ENCODE peak calls at places on chromosomes 5 and 9, in nine cellular contexts. V, Y, A, N, K, B, I, U and Q are unnamed samples. For H3K27me3, the result is how much of the 10 kb centered on the place peaks cover.

GRCh38 chr5:137666109-137666850 is 69.6 kb downstream of the KLHL3 start:
- DNase-seq in V (no peak), Y (no peak), A (peak), N (no peak), K (no peak), B (peak), I (peak), U (peak), Q (peak)

GRCh38 chr5:44387911-44388310 is 1.3 kb downstream of the FGF10 start:
- DNase-seq in V (no peak), Y (no peak), A (no peak), N (no peak), K (no peak), B (no peak), I (no peak), U (no peak), Q (no peak)

GRCh38 chr5:167208911-167209310 is 1082.5 kb upstream of the WWC1 start:
- DNase-seq in V (no peak), Y (no peak), A (no peak), N (no peak), K (no peak), B (no peak), I (peak), U (no peak), Q (no peak)

GRCh38 chr9:88425538-88425950 is 37.3 kb downstream of the SPIN1 start:
- DNase-seq in V (no peak), Y (no peak), A (no peak), N (no peak), K (no peak), B (no peak), I (no peak), U (no peak), Q (no peak)

GRCh38 chr9:28073278-28073677 is 500.0 kb upstream of the C9orf72 start:
- DNase-seq in V (no peak), Y (no peak), A (no peak), N (peak), K (no peak), B (peak), I (no peak), U (peak), Q (peak)

GRCh38 chr9:81028504-81028903 is 660.8 kb downstream of the TLE1 start:
- DNase-seq in V (peak), Y (no peak), A (no peak), N (peak), K (no peak), B (no peak), I (peak), U (no peak), Q (peak)

GRCh38 chr5:16690243-16690839 is 73.5 kb upstream of the RETREG1 start:
- DNase-seq in V (no peak), Y (no peak), A (no peak), N (peak), K (no peak), B (no peak), I (no peak), U (peak), Q (no peak)

GRCh38 chr5:149153193-149153750 is 12.0 kb downstream of the ABLIM3 start:
- DNase-seq in V (no peak), Y (no peak), A (no peak), N (no peak), K (no peak), B (no peak), I (no peak), U (no peak), Q (no peak)

GRCh38 chr9:137317979-137318511 is 16.0 kb upstream of the NRARP start:
- DNase-seq in V (no peak), Y (no peak), A (no peak), N (no peak), K (no peak), B (peak), I (no peak), U (no peak), Q (no peak)

GRCh38 chr5:96347502-96348292 is 85.4 kb downstream of the PCSK1 start:
- DNase-seq in V (no peak), Y (no peak), A (no peak), N (no peak), K (no peak), B (no peak), I (no peak), U (no peak), Q (no peak)

GRCh38 chr5:134547579-134547978 is 22.1 kb downstream of the JADE2 start:
- DNase-seq in V (peak), Y (no peak), A (no peak), N (no peak), K (no peak), B (peak), I (no peak), U (no peak), Q (no peak)

GRCh38 chr9:126233913-126234525 is 92.6 kb upstream of the MVB12B start:
- DNase-seq in V (no peak), Y (no peak), A (no peak), N (no peak), K (no peak), B (no peak), I (no peak), U (no peak), Q (no peak)

GRCh38 chr9:126232461-126232860 is 94.2 kb upstream of the MVB12B start:
- DNase-seq in V (no peak), Y (no peak), A (no peak), N (no peak), K (no peak), B (no peak), I (no peak), U (no peak), Q (no peak)

GRCh38 chr9:126234681-126235349 is 91.8 kb upstream of the MVB12B start:
- DNase-seq in V (no peak), Y (no peak), A (no peak), N (no peak), K (no peak), B (no peak), I (no peak), U (no peak), Q (no peak)

GRCh38 chr9:126235350-126235740 is 91.3 kb upstream of the MVB12B start:
- DNase-seq in V (no peak), Y (no peak), A (no peak), N (no peak), K (no peak), B (no peak), I (no peak), U (no peak), Q (no peak)

DNA sequence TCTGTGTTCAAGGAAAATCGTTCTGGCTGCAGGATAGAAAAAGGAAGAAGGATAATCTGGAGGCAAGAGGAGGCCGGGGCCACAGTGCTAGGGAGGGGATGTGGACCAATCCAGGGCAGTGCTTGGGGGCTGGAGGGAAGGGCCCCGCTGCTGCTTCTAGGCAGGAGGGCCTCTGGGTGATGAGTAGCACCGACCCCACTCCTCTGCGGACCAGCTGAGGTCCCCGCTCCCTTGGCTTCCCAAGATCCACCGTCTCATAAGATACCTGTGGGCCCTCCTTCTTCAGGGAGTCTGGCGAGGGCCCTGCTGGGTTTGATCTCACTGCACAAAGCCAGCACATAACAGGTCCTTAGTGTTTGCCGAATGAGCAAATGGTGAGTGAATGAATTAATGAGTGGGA is 93.5 kb upstream of the MVB12B start:
- DNase-seq in V (no peak), Y (no peak), A (no peak), N (no peak), K (no peak), B (no peak), I (no peak), U (no peak), Q (no peak)
- TF ChIP-seq CTCF in V (no peak), Y (no peak), A (no peak), N (no peak), K (no peak), B (no peak), I (no peak), U (no peak), Q (no peak)

DNA sequence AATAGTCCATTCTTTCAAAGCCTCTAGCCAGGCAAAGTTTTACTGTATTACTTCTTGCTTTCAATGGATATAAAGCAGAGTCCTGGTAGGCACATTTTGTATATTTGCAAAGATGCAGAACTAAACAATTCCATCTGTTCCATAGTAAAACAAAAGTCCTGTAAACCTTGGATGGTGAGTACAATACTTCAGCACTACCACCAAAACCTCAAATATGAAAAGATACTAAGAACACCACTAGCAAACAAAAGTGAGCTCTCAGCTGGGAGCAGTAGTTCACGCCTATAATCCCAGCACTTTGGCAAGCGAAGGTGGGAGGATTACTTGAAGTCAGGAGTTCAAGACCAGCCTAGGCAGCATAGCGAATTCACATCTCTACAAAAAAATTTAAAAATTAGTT is 195.0 kb downstream of the MSX2 start:
- DNase-seq in V (no peak), Y (no peak), A (no peak), N (no peak), K (no peak), B (no peak), I (no peak), U (no peak), Q (no peak)
- H3K4me3 ChIP-seq in V (no peak), Y (no peak), A (no peak), N (no peak), K (no peak), B (no peak), I (no peak), U (no peak), Q (no peak)

GRCh38 chr9:132503116-132503515 is 79.3 kb upstream of the BARHL1 start:
- DNase-seq in V (no peak), Y (peak), A (no peak), N (no peak), K (no peak), B (no peak), I (no peak), U (no peak), Q (no peak)

GRCh38 chr9:132500193-132500592 is 82.2 kb upstream of the BARHL1 start:
- DNase-seq in V (no peak), Y (no peak), A (no peak), N (no peak), K (no peak), B (no peak), I (no peak), U (no peak), Q (no peak)

GRCh38 chr9:132504452-132504851 is 78.0 kb upstream of the BARHL1 start:
- DNase-seq in V (no peak), Y (no peak), A (no peak), N (no peak), K (no peak), B (no peak), I (no peak), U (no peak), Q (no peak)

GRCh38 chr9:132499251-132499650 is 83.2 kb upstream of the BARHL1 start:
- DNase-seq in V (no peak), Y (no peak), A (no peak), N (no peak), K (no peak), B (no peak), I (no peak), U (no peak), Q (no peak)

GRCh38 chr9:132502480-132502879 is 79.9 kb upstream of the BARHL1 start:
- DNase-seq in V (no peak), Y (no peak), A (no peak), N (no peak), K (no peak), B (no peak), I (no peak), U (no peak), Q (no peak)
- H3K27me3 ChIP-seq in V (under half), Y (under half), A (under half), N (under half), K (under half), B (under half), I (half or more), U (under half), Q (under half)

GRCh38 chr9:136137321-136138054 is 18.8 kb upstream of the TMEM250 start:
- DNase-seq in V (no peak), Y (no peak), A (no peak), N (no peak), K (no peak), B (peak), I (peak), U (no peak), Q (no peak)

GRCh38 chr9:136140046-136140445 is 21.4 kb upstream of the TMEM250 start:
- DNase-seq in V (no peak), Y (no peak), A (no peak), N (no peak), K (no peak), B (no peak), I (no peak), U (no peak), Q (no peak)

GRCh38 chr9:136136526-136136925 is 17.9 kb upstream of the TMEM250 start:
- DNase-seq in V (no peak), Y (no peak), A (no peak), N (no peak), K (no peak), B (no peak), I (no peak), U (no peak), Q (no peak)

GRCh38 chr9:136140966-136141365 is 22.3 kb upstream of the TMEM250 start:
- DNase-seq in V (no peak), Y (no peak), A (no peak), N (no peak), K (no peak), B (no peak), I (no peak), U (no peak), Q (no peak)

GRCh38 chr9:136138566-136138965 is 19.9 kb upstream of the TMEM250 start:
- DNase-seq in V (no peak), Y (no peak), A (peak), N (peak), K (no peak), B (no peak), I (no peak), U (no peak), Q (no peak)
- TF ChIP-seq CTCF in V (peak), Y (no peak), A (no peak), N (peak), K (peak), B (no peak), I (peak), U (peak), Q (peak)

DNA sequence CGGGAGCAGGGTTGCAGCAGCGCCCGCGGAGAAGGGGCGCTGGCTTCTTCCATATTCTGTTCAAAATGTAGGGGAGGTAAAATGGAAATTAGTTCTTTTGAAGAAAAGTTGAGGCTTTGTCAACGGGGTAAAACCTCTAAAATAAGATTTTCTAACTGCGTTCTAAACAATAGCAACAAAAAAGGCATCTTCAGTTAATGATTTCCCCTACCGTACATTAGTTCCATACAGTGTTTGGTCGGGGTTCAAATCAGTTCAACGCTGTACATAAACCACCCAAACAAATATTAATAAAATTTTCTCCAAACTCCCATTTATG is 343 bp upstream of the FANCC start:
- DNase-seq in V (no peak), Y (no peak), A (no peak), N (no peak), K (no peak), B (no peak), I (no peak), U (no peak), Q (no peak)
- H3K4me3 ChIP-seq in V (peak), Y (peak), A (peak), N (peak), K (peak), B (peak), I (peak), U (peak), Q (peak)

GRCh38 chr9:93676310-93677054 is 100.1 kb downstream of the PHF2 start:
- DNase-seq in V (no peak), Y (peak), A (no peak), N (no peak), K (peak), B (peak), I (no peak), U (peak), Q (no peak)
- H3K27me3 ChIP-seq in V (under half), Y (under half), A (under half), N (under half), K (under half), B (under half), I (under half), U (under half), Q (under half)

GRCh38 chr5:155655569-155655968 is 642.0 kb downstream of the KIF4B start:
- DNase-seq in V (no peak), Y (no peak), A (no peak), N (no peak), K (no peak), B (no peak), I (no peak), U (no peak), Q (no peak)
- TF ChIP-seq CTCF in V (no peak), Y (no peak), A (no peak), N (no peak), K (no peak), B (no peak), I (no peak), U (no peak), Q (no peak)

GRCh38 chr9:110142868-110143866 is 64.8 kb downstream of the C9orf152 start:
- DNase-seq in V (no peak), Y (no peak), A (no peak), N (no peak), K (no peak), B (no peak), I (no peak), U (no peak), Q (no peak)

GRCh38 chr9:110141118-110141797 is 66.7 kb downstream of the C9orf152 start:
- DNase-seq in V (peak), Y (no peak), A (no peak), N (no peak), K (no peak), B (no peak), I (no peak), U (peak), Q (peak)

GRCh38 chr9:110146371-110146770 is 61.6 kb downstream of the C9orf152 start:
- DNase-seq in V (no peak), Y (no peak), A (no peak), N (no peak), K (no peak), B (no peak), I (no peak), U (no peak), Q (no peak)

GRCh38 chr9:110142253-110142652 is 65.7 kb downstream of the C9orf152 start:
- DNase-seq in V (no peak), Y (no peak), A (no peak), N (no peak), K (no peak), B (no peak), I (peak), U (no peak), Q (no peak)

DNA sequence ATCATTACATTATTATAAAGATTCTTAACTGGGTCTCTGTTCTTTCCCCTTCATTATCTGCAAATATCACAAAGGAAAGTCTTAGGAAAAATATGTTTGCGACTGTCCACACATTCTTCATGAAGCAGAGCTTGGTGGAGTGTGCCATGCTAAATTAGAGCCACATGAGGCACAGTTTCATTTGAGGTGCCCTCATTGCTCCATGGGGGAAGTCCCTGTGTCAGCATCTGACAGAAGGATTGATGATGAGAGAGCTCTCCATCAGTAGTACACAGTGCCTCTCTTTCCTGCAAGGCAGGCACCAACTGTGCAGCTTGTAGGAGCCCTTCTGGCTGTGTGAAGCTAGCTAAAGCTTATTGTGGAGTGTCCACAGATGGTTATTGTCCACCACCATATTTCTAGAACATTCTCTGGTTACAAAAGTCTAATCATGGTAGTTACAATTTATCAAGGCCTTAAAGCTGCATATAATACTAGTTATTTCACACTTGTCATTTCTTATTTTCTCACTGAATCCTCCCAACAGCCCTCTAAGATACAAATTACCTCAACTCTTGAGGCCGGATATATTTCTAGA is 63.9 kb downstream of the C9orf152 start:
- DNase-seq in V (no peak), Y (no peak), A (peak), N (no peak), K (no peak), B (no peak), I (no peak), U (no peak), Q (no peak)
- H3K4me3 ChIP-seq in V (no peak), Y (no peak), A (no peak), N (no peak), K (no peak), B (no peak), I (no peak), U (no peak), Q (no peak)